ENCODE peak calls at places on chromosomes 4 and X, in four cellular contexts. M is A549, Z is SK-N-SH, J is HepG2. D is an unnamed sample.

GRCh38 chr4:156898373-156899117 is 73.1 kb downstream of the PDGFC start:
- DNase-seq in J (peak), Z (no peak), M (no peak), D (no peak)

GRCh38 chr4:40718571-40718970 is 31.2 kb upstream of the NSUN7 start:
- DNase-seq in M (no peak), J (no peak), Z (no peak), D (peak)

GRCh38 chrX:7514871-7515599 is 327.9 kb upstream of the VCX start:
- DNase-seq in J (no peak), Z (no peak), M (no peak), D (peak)

GRCh38 chrX:10326578-10326977 is 169.8 kb downstream of the CLCN4 start:
- DNase-seq in M (peak), J (peak), Z (peak), D (no peak)

GRCh38 chrX:102067966-102068723 is 57.3 kb upstream of the TCEAL2 start:
- DNase-seq in Z (peak), M (peak), J (peak), D (peak)

GRCh38 chr4:589219-589963 is 13.3 kb upstream of the TMEM271 start:
- DNase-seq in M (no peak), Z (no peak), J (no peak), D (no peak)

GRCh38 chr4:20639346-20639745 is 60.9 kb upstream of the PACRGL start:
- DNase-seq in M (no peak), J (no peak), Z (no peak), D (no peak)

GRCh38 chrX:23661671-23662070 is 5.6 kb upstream of the PRDX4 start:
- DNase-seq in J (no peak), Z (no peak), M (no peak), D (no peak)

GRCh38 chrX:154348646-154349358 is 25.6 kb downstream of the FLNA start:
- DNase-seq in J (no peak), Z (no peak), M (no peak), D (no peak)

GRCh38 chrX:131841496-131842410 is 181.3 kb upstream of the STK26 start:
- DNase-seq in J (peak), M (peak), Z (peak), D (peak)

GRCh38 chr4:98688416-98689290 is 30.2 kb upstream of the TSPAN5 start:
- DNase-seq in M (peak), Z (peak), J (peak), D (no peak)

GRCh38 chr4:26000274-26000950 is 86.4 kb downstream of the SMIM20 start:
- DNase-seq in Z (no peak), J (no peak), M (no peak), D (peak)

GRCh38 chrX:14377427-14377826 is 151.9 kb upstream of the GLRA2 start:
- DNase-seq in J (no peak), M (no peak), Z (no peak), D (no peak)

GRCh38 chr4:85498068-85498733 is 23.3 kb downstream of the ARHGAP24 start:
- DNase-seq in M (no peak), Z (no peak), J (no peak), D (no peak)

GRCh38 chr4:3705236-3705987 is 60.8 kb upstream of the ADRA2C start:
- DNase-seq in Z (no peak), M (no peak), J (no peak), D (no peak)

GRCh38 chr4:74056114-74056857 is 17.8 kb upstream of the CXCL3 start:
- DNase-seq in Z (no peak), M (peak), J (no peak), D (peak)

GRCh38 chr4:142405021-142405991 is 440.8 kb downstream of the INPP4B start:
- DNase-seq in J (no peak), Z (no peak), M (peak), D (peak)

GRCh38 chrX:133412246-133412645 is 3.0 kb downstream of the GPC4 start:
- DNase-seq in J (no peak), M (no peak), Z (no peak), D (no peak)

GRCh38 chr4:56976878-56977320 is 507 bp downstream of the NOA1 start:
- DNase-seq in M (peak), Z (peak), J (peak), D (peak)

GRCh38 chr4:186606593-186606992 is 51.2 kb upstream of the MTNR1A start:
- DNase-seq in Z (no peak), M (no peak), J (no peak), D (no peak)

GRCh38 chr4:61468091-61468720 is 268.1 kb downstream of the ADGRL3 start:
- DNase-seq in J (no peak), M (no peak), Z (no peak), D (peak)

GRCh38 chr4:273312-274017 is 31.8 kb downstream of the ZNF732 start:
- DNase-seq in J (no peak), M (no peak), Z (no peak), D (no peak)

GRCh38 chrX:139889760-139890159 is 43.1 kb downstream of the ATP11C start:
- DNase-seq in M (no peak), J (no peak), Z (no peak), D (no peak)

GRCh38 chrX:47664737-47665136 is 5.8 kb upstream of the UXT start:
- DNase-seq in M (no peak), Z (no peak), J (peak), D (no peak)

GRCh38 chr4:25051534-25051933 is 20.8 kb upstream of the LGI2 start:
- DNase-seq in Z (no peak), M (no peak), J (no peak), D (no peak)

GRCh38 chr4:145279122-145279960 is 99.0 kb upstream of the OTUD4 start:
- DNase-seq in M (no peak), Z (peak), J (no peak), D (no peak)

GRCh38 chrX:18617351-18617750 is 54.6 kb downstream of the RS1 start:
- DNase-seq in J (peak), M (peak), Z (no peak), D (no peak)

GRCh38 chrX:106177106-106177981 is 9.2 kb downstream of the PWWP3B start:
- DNase-seq in J (no peak), Z (no peak), M (no peak), D (peak)

GRCh38 chrX:123695242-123695641 is 37.6 kb downstream of the THOC2 start:
- DNase-seq in J (no peak), Z (no peak), M (no peak), D (no peak)
- TF ChIP-seq REST in J (no peak), Z (no peak), M (no peak), D (no peak)

GRCh38 chrX:67437821-67438220 is 106.0 kb upstream of the AR start:
- DNase-seq in M (no peak), Z (no peak), J (no peak), D (no peak)

GRCh38 chrX:67436867-67437266 is 107.0 kb upstream of the AR start:
- DNase-seq in Z (no peak), J (no peak), M (no peak), D (no peak)

GRCh38 chrX:67435536-67435935 is 108.3 kb upstream of the AR start:
- DNase-seq in J (no peak), M (no peak), Z (no peak), D (no peak)
- TF ChIP-seq REST in J (no peak), M (no peak), Z (no peak), D (no peak)

DNA sequence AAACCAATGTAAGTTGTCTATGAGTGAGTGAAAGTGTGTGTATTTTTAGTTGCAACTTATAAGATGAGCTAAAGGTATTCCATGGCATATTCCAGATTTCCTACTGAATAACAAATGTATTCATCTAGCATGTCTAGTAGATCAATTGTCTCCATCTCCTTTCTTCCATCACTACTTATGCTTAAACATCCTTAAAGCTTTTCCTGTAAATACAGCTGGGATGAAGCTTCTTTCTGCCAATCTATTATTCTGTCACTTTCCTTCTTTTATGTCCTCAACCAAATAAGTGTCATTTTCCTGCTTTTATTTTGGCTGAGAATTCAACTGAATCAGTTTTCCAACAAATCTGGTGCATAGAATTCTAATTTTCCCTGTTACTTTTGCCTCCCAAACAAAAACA is 136.3 kb downstream of the COL25A1 start:
- DNase-seq in J (no peak), M (no peak), Z (no peak), D (no peak)
- TF ChIP-seq REST in J (no peak), M (no peak), Z (no peak), D (no peak)

GRCh38 chrX:21666679-21667078 is 8.5 kb upstream of the KLHL34 start:
- DNase-seq in J (no peak), Z (no peak), M (no peak), D (no peak)

GRCh38 chrX:21662761-21663160 is 4.6 kb upstream of the KLHL34 start:
- DNase-seq in Z (no peak), J (no peak), M (no peak), D (no peak)

GRCh38 chrX:21661316-21661715 is 3.2 kb upstream of the KLHL34 start:
- DNase-seq in M (no peak), Z (no peak), J (no peak), D (no peak)

DNA sequence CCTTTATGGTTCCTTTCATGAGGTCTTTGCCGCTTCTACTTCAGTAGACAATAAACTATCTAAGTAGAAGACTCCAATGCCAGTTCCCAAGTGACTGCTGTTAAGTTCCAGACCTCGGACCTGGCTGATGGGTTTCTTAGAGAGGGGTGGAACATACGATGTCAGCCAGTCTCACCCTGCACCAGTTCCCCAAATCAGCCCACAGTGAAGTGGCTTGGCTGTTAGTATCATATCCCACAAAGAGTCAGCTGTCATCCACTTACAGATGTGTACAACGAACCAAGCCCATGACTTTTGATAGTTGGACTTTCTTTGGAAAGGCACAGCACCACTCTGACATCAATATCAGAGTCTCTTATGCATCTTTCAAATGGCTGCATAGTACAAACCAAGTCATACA is 8.1 kb upstream of the KLHL34 start:
- DNase-seq in M (no peak), Z (no peak), J (no peak), D (no peak)
- TF ChIP-seq REST in M (no peak), Z (no peak), J (no peak), D (no peak)

GRCh38 chr4:152101546-152102183 is 340.9 kb upstream of the GATB start:
- DNase-seq in Z (no peak), J (no peak), M (no peak), D (no peak)
- TF ChIP-seq REST in Z (no peak), J (no peak), M (no peak), D (no peak)

DNA sequence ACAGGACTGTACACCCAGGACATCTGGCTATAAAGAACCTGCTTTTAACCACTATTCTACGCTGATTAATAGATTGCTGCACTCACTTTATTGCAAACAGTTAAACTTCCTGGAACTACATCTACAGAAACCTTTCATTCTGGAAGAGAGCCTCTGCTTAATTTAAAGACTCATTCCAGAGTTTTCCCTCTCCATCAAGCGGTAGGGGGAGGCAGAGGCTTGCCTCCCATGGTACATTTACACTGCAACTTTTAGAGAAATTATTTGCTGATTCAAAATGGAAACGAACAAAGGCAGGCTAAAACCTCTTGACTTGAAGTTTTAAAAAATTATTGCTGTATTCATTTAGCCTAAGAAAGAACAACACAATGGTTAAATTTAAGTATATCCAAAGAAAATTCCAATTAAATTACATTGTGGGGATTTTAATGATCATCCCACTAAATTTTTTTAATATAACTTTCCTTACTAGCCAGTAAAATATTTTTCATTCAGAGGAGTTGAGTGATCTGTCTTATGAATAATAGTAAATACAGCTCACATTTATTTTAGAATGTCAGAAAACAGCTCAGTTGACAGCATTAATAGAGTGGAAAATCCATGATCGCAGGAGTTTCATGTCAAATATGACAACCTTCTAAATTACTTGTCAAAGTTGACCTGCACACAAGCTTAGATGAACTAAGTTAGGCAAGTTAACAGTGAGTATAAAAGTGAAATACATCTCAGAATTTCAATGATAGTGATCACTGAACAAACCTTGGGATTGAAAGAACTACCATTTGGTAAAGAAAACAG is 46.3 kb upstream of the PCDH10 start:
- DNase-seq in Z (no peak), M (no peak), J (no peak), D (peak)
- TF ChIP-seq REST in Z (no peak), M (no peak), J (no peak), D (no peak)

GRCh38 chr4:54185871-54186270 is 43.2 kb upstream of the PDGFRA start:
- DNase-seq in J (no peak), Z (peak), M (no peak), D (no peak)
- TF ChIP-seq REST in J (no peak), Z (no peak), M (no peak), D (no peak)

GRCh38 chrX:12887767-12888166 is 18.7 kb upstream of the TLR8 start:
- DNase-seq in Z (no peak), J (no peak), M (no peak), D (no peak)

GRCh38 chrX:12885508-12885907 is 18.6 kb downstream of the TLR7 start:
- DNase-seq in M (no peak), J (no peak), Z (no peak), D (no peak)

GRCh38 chrX:12890467-12890866 is 16.0 kb upstream of the TLR8 start:
- DNase-seq in Z (no peak), M (no peak), J (no peak), D (no peak)

GRCh38 chrX:12886545-12886944 is 19.7 kb downstream of the TLR7 start:
- DNase-seq in M (no peak), Z (no peak), J (no peak), D (no peak)

GRCh38 chrX:12887141-12887540 is 19.3 kb upstream of the TLR8 start:
- DNase-seq in M (no peak), Z (no peak), J (no peak), D (no peak)
- TF ChIP-seq REST in M (no peak), Z (peak), J (no peak), D (no peak)

GRCh38 chrX:150365051-150365952 is 2.2 kb downstream of the MAMLD1 start:
- DNase-seq in J (no peak), Z (peak), M (peak), D (peak)
- TF ChIP-seq REST in J (no peak), Z (no peak), M (no peak), D (no peak)

DNA sequence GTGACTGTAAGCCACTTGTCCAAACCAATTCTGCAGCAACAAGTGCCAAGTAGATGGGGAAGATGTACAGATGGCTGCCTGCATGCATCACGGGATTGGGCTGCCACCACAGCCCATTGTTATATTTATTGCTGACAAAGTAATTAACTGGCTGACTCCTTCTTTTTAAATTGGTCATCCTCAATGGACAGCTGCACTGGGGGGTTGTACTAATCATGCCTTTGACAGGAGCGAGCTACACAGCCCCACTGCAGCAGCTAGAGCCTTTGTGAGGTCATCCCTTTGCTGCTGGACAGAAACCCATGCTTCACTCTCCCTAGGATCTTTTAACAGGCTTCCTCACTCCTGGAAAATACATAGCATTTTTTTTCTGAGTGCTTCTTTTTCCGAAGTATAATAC is 146.7 kb upstream of the CXXC4 start:
- DNase-seq in J (no peak), Z (no peak), M (no peak), D (no peak)
- TF ChIP-seq REST in J (no peak), Z (no peak), M (no peak), D (no peak)

D was measured in GM23338.